ENCODE peak calls at places on chromosomes 16 and 17, in six cellular contexts. O is SJCRH30, U is hepatocyte, R is GM23338, Q is body of pancreas, P is PC-3. C is an unnamed sample.

GRCh38 chr17:49862781-49863331 is 15.0 kb upstream of the TAC4 start:
- DNase-seq in O (no peak), U (peak), R (peak), Q (no peak), P (no peak), C (no peak)

GRCh38 chr17:4708436-4708835 is 2.0 kb upstream of the ARRB2 start:
- DNase-seq in O (peak), U (no peak), R (peak), Q (no peak), P (peak), C (no peak)

GRCh38 chr16:77711775-77712174 is 10.5 kb upstream of the NUDT7 start:
- DNase-seq in O (no peak), U (peak), R (no peak), Q (peak), P (no peak), C (no peak)

GRCh38 chr17:65183736-65184135 is 46.6 kb downstream of the RGS9 start:
- DNase-seq in O (no peak), U (no peak), R (peak), Q (no peak), P (peak), C (peak)

GRCh38 chr17:75843577-75844529 is at the start of gene UNC13D:
- DNase-seq in O (no peak), U (no peak), R (no peak), Q (peak), P (peak), C (no peak)

GRCh38 chr17:58577696-58578095 is 63.3 kb upstream of the MTMR4 start:
- DNase-seq in O (peak), U (peak), R (peak), Q (peak), P (peak), C (no peak)

GRCh38 chr17:1039511-1040215 is 42.7 kb downstream of the TIMM22 start:
- DNase-seq in O (peak), U (no peak), R (no peak), Q (peak), P (no peak), C (no peak)

GRCh38 chr16:52680993-52681392 is 134.1 kb upstream of the TOX3 start:
- DNase-seq in O (no peak), U (no peak), R (no peak), Q (no peak), P (no peak), C (no peak)

GRCh38 chr16:87790278-87791023 is 24.7 kb upstream of the KLHDC4 start:
- DNase-seq in O (peak), U (no peak), R (no peak), Q (peak), P (peak), C (no peak)

GRCh38 chr17:28405632-28406477 is at the start of gene SLC46A1:
- DNase-seq in O (peak), U (peak), R (peak), Q (peak), P (peak), C (no peak)
- H3K4me3 ChIP-seq in O (peak), U (peak), R (peak), Q (peak), P (peak), C (peak)

GRCh38 chr17:2593846-2594656 is 597 bp downstream of the PAFAH1B1 start:
- DNase-seq in O (peak), U (peak), R (peak), Q (peak), P (peak), C (no peak)

GRCh38 chr17:2594657-2595085 is 1.2 kb downstream of the PAFAH1B1 start:
- DNase-seq in O (no peak), U (no peak), R (no peak), Q (no peak), P (no peak), C (no peak)

GRCh38 chr17:2595736-2596135 is 2.3 kb downstream of the PAFAH1B1 start:
- DNase-seq in O (no peak), U (no peak), R (no peak), Q (no peak), P (no peak), C (no peak)

GRCh38 chr17:2595200-2595599 is 1.7 kb downstream of the PAFAH1B1 start:
- DNase-seq in O (no peak), U (no peak), R (no peak), Q (no peak), P (no peak), C (no peak)

DNA sequence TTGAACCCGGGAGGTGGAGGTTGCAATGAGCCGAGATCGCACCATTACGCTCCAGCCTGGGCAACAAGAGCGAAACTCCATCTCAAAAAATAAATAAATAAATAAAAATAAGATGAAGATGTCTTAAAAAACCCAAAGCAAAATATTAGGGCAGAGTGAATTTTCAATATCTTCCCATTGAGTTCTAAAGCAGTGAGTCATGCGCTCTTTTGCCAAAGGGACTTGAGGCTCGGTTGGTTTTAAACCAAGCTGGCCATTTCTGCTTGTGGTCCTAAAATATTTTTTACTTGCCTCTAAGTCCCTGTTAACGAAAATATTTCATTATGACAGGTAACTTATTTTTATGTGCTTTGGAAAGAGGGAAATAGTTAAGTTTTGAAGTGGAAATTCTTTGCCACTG is 4.7 kb downstream of the PAFAH1B1 start:
- DNase-seq in O (no peak), U (no peak), R (no peak), Q (no peak), P (peak), C (no peak)
- H3K4me3 ChIP-seq in O (no peak), U (no peak), R (no peak), Q (no peak), P (no peak), C (no peak)

DNA sequence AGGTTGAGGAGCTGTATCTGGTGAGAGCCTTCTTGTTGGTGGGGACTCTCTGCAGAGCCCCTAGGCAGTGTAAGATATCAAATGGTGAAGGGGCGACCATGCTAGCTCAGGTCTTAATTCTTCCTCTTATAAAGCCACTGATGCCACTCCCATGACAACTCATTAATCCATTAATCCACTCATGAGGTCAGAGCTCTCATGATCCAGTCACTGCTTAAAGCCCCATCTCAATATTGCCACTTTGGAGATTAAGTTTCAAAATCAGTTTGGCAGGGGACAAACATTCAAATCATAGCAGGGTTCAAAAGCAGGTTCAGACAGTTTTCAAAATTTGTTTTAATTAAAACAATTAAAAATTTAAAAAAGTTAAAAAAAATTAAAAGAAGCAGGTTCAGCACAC is 13.1 kb upstream of the SPECC1 start:
- DNase-seq in O (no peak), U (no peak), R (no peak), Q (no peak), P (no peak), C (no peak)
- H3K4me3 ChIP-seq in O (no peak), U (no peak), R (no peak), Q (no peak), P (no peak), C (no peak)

GRCh38 chr17:22512997-22513538 is 820.7 kb downstream of the KCNJ18 start:
- DNase-seq in O (peak), U (no peak), R (no peak), Q (no peak), P (no peak), C (no peak)
- H3K4me3 ChIP-seq in O (no peak), U (no peak), R (no peak), Q (no peak), P (no peak), C (no peak)

GRCh38 chr16:19232988-19233387 is 52.5 kb upstream of the CLEC19A start:
- DNase-seq in O (no peak), U (no peak), R (no peak), Q (no peak), P (no peak), C (no peak)
- H3K4me3 ChIP-seq in O (no peak), U (no peak), R (no peak), Q (no peak), P (no peak), C (no peak)

GRCh38 chr16:49491111-49491670 is 117.6 kb downstream of the C16orf78 start:
- DNase-seq in O (no peak), U (no peak), R (peak), Q (no peak), P (no peak), C (no peak)

GRCh38 chr16:49492896-49493620 is 119.5 kb downstream of the C16orf78 start:
- DNase-seq in O (no peak), U (no peak), R (peak), Q (no peak), P (no peak), C (no peak)

GRCh38 chr16:49491736-49492089 is 118.1 kb downstream of the C16orf78 start:
- DNase-seq in O (peak), U (no peak), R (peak), Q (peak), P (peak), C (no peak)

GRCh38 chr16:49493836-49494235 is 120.2 kb downstream of the C16orf78 start:
- DNase-seq in O (no peak), U (no peak), R (no peak), Q (no peak), P (no peak), C (no peak)

GRCh38 chr16:49492090-49492801 is 118.6 kb downstream of the C16orf78 start:
- DNase-seq in O (peak), U (peak), R (peak), Q (peak), P (peak), C (no peak)
- H3K4me3 ChIP-seq in O (peak), U (no peak), R (peak), Q (no peak), P (peak), C (no peak)

DNA sequence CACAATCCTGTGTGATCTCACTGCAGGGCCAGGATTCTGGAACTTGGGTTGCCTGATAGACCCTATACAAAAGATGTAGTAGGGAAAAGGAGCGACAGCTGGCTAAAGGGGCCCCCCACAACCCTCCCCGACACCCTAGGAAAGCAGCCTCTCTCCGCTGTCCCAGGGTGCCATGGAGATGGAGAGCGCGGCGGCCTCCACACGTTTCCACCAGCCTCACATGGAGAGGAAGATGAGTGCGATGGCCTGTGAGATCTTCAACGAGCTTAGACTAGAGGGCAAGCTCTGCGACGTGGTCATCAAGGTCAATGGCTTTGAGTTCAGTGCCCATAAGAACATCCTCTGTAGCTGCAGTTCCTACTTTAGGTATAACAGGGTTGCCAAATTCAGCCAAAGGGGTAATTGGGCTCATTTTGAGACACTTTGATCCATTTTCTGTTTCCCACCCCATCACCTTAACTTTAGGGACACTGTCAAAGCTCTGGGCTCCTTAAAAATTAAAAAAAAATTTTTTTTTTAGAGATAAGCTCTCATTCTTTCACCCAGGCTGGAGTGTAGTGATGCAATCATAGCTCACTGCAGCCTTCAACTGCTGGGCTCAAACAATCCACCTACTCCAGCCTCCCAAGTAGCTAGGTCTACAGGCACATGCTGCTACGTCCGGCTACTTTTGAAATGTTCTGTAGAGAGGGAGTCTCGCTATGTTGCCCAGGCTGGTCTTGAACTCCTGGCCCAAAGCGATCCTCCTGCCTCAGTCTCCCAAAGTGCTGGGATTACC is at the start of gene KLHL10:
- DNase-seq in O (no peak), U (no peak), R (no peak), Q (no peak), P (no peak), C (no peak)
- H3K4me3 ChIP-seq in O (peak), U (no peak), R (peak), Q (no peak), P (peak), C (no peak)

GRCh38 chr17:47660064-47660492 is 10.4 kb downstream of the KPNB1 start:
- DNase-seq in O (no peak), U (no peak), R (no peak), Q (no peak), P (no peak), C (no peak)
- H3K4me3 ChIP-seq in O (no peak), U (no peak), R (no peak), Q (no peak), P (no peak), C (no peak)

GRCh38 chr17:8609910-8610309 is 20.6 kb downstream of the MYH10 start:
- DNase-seq in O (no peak), U (no peak), R (no peak), Q (no peak), P (peak), C (no peak)

GRCh38 chr17:8611671-8612298 is 18.7 kb downstream of the MYH10 start:
- DNase-seq in O (no peak), U (no peak), R (peak), Q (no peak), P (no peak), C (no peak)

GRCh38 chr17:8608001-8608400 is 22.5 kb downstream of the MYH10 start:
- DNase-seq in O (no peak), U (no peak), R (no peak), Q (no peak), P (no peak), C (no peak)

GRCh38 chr17:8611135-8611534 is 19.4 kb downstream of the MYH10 start:
- DNase-seq in O (no peak), U (no peak), R (no peak), Q (no peak), P (no peak), C (no peak)

DNA sequence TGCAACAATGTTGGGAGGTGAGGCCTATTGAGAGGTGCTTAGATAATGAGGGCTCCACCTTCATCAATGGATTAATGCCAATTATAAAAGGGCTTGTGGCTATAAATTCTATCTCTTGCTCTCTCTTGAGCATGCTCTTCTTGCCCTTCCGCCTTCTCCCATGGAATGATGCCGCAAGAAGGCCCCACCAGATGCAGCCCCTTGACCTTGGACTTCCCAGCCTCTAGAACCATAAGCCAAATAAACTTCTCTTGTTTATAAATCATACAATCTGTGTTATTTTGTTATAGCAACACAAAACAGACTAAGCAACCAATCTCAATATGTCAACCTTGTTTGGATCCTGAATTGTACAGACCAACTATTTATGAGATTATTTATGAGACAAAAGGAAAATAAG is 20.0 kb downstream of the MYH10 start:
- DNase-seq in O (no peak), U (no peak), R (no peak), Q (no peak), P (no peak), C (no peak)
- H3K4me3 ChIP-seq in O (no peak), U (no peak), R (no peak), Q (no peak), P (no peak), C (no peak)

DNA sequence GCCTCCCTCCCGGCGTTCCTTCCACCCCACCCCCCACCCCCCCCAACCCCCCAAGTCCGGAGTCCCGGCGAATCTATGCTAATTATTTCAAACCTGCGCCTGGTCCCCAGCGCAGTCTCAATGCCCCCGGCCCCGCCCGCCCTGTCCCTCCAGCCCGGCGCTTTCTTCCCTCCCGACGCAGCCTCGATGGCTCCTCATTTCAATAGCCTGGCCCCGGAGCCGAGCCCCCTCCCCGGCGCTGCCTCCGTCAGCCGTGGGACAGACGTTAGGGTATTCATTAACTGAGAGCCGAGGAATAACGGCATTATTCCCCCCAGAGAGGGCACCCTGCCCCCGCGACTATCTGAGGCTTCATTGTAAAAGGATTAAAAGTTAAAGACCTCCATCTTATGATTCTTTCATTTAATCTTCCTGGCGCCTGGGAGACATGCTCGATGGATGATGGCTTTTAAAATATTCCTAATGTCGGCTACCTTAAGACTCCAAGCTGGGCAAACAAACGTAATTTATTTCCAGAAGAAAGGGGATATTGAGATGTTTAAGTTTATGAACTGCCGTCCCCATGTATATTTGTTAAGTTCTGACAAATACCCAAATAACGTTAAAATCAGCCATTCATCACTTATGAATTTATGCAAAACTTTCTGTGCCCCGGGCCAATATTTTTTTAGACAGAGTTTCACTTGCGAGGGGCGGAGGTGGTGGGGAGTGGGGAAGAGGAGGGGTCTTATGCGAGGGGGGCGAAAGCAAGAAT is 3.4 kb downstream of the NOG start:
- DNase-seq in O (peak), U (no peak), R (peak), Q (no peak), P (no peak), C (no peak)
- H3K4me3 ChIP-seq in O (peak), U (peak), R (peak), Q (no peak), P (peak), C (peak)

C was measured in kidney epithelial cell.